ENCODE peak calls at places on chromosomes 16 and 17, in six cellular contexts. C, N, Q, Y, B and J are unnamed samples.

GRCh38 chr16:15672514-15673167 is 22.6 kb downstream of the NDE1 start:
- DNase-seq in C (peak), B (peak), Y (peak), N (peak), Q (peak), J (no peak)

GRCh38 chr16:9091867-9092281 is 430 bp downstream of the HAPSTR1 start:
- DNase-seq in Q (no peak), Y (peak), N (peak), B (peak), C (no peak), J (no peak)

GRCh38 chr17:57861737-57862409 is 12.0 kb upstream of the MRPS23 start:
- DNase-seq in C (peak), Q (no peak), B (peak), Y (peak), N (peak), J (no peak)

GRCh38 chr17:14098246-14098645 is 28.9 kb downstream of the COX10 start:
- DNase-seq in N (no peak), Q (no peak), B (no peak), C (no peak), Y (no peak), J (no peak)

GRCh38 chr17:33057564-33057963 is 65.9 kb downstream of the SPACA3 start:
- DNase-seq in B (no peak), C (no peak), N (no peak), Q (no peak), Y (no peak), J (no peak)

GRCh38 chr17:7912927-7913524 is 3.1 kb downstream of the RNF227 start:
- DNase-seq in Y (no peak), B (peak), C (peak), Q (no peak), N (no peak), J (peak)

GRCh38 chr16:11016524-11016988 is 72.2 kb downstream of the CLEC16A start:
- DNase-seq in C (peak), B (no peak), Q (no peak), N (no peak), Y (no peak), J (no peak)

GRCh38 chr16:72400257-72401078 is 228.5 kb upstream of the PMFBP1 start:
- DNase-seq in Y (no peak), Q (no peak), N (no peak), B (no peak), C (peak), J (peak)

GRCh38 chr17:55743103-55743679 is 7.7 kb upstream of the PCTP start:
- DNase-seq in N (no peak), C (peak), Y (no peak), Q (no peak), B (no peak), J (no peak)

GRCh38 chr16:84369105-84369504 is 767 bp downstream of the ATP2C2 start:
- DNase-seq in Y (no peak), N (no peak), Q (no peak), B (no peak), C (no peak), J (no peak)

GRCh38 chr17:55341432-55341831 is 76.7 kb downstream of the HLF start:
- DNase-seq in C (no peak), B (no peak), Y (no peak), Q (no peak), N (no peak), J (peak)

GRCh38 chr17:66309793-66310192 is 7.4 kb downstream of the PRKCA start:
- DNase-seq in B (no peak), N (no peak), Y (no peak), Q (no peak), C (no peak), J (no peak)

GRCh38 chr17:68441064-68441770 is 16.1 kb downstream of the WIPI1 start:
- DNase-seq in C (no peak), N (no peak), Y (no peak), B (no peak), Q (no peak), J (no peak)

GRCh38 chr16:68229431-68230175 is 6.3 kb downstream of the ESRP2 start:
- DNase-seq in C (peak), Q (no peak), Y (peak), N (peak), B (peak), J (no peak)

GRCh38 chr17:50255766-50256480 is 18.3 kb upstream of the TMEM92 start:
- DNase-seq in N (peak), B (no peak), Y (no peak), C (no peak), Q (no peak), J (no peak)

GRCh38 chr17:75697651-75698291 is 23.5 kb upstream of the ITGB4 start:
- DNase-seq in Q (no peak), Y (no peak), B (no peak), N (peak), C (no peak), J (no peak)

DNA sequence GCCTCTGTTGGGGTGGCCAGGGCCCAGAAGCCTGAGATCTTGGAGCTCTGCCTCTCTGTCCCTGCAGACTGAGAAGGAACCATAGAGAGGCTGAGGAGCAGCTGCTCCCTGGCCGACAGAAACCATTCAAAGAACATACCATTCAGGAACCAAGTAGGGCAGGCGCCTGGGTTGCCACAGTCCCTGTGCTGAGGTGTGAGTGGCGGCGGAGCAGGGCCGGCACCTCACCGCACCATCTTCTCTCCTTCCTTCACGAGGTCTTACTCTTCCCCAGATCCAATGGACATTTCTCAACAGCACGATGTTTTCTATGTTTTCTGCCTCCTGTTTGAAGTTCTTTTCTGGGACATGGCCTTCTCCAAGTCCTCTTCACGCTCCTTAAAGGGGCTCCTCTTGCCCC is 22.8 kb upstream of the ALOX15 start:
- DNase-seq in N (no peak), B (no peak), Q (no peak), C (no peak), Y (no peak), J (no peak)
- TF ChIP-seq CTCF in N (no peak), B (no peak), Q (no peak), C (no peak), Y (no peak), J (no peak)

GRCh38 chr16:48558269-48558915 is 51.6 kb downstream of the N4BP1 start:
- DNase-seq in Y (no peak), C (no peak), B (no peak), Q (no peak), N (no peak), J (no peak)
- H3K4me3 ChIP-seq in Y (no peak), C (no peak), B (no peak), Q (no peak), N (peak), J (no peak)

DNA sequence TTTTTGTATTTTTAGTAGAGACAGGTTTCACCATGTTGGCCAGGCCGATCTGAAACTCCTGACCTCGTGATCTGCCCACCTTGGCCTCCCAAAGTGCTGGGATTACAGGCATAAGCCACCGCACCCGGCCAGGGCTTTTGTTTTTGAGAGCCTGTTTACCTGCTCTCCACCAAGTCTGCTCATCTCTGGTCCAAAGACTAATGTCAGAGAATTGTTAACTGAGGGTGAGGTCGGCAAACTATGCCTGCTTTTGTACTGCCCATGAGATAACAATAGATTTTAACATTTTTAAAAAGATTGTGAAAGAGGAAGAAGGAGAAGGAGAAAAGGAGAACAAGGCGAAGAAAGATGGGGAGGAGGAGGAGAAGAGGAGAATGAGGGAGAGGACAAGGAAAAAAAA is 26.0 kb downstream of the TMEM238L start:
- DNase-seq in N (no peak), B (no peak), C (no peak), Y (no peak), Q (no peak), J (no peak)
- TF ChIP-seq CTCF in N (no peak), B (no peak), C (no peak), Y (no peak), Q (no peak), J (no peak)

DNA sequence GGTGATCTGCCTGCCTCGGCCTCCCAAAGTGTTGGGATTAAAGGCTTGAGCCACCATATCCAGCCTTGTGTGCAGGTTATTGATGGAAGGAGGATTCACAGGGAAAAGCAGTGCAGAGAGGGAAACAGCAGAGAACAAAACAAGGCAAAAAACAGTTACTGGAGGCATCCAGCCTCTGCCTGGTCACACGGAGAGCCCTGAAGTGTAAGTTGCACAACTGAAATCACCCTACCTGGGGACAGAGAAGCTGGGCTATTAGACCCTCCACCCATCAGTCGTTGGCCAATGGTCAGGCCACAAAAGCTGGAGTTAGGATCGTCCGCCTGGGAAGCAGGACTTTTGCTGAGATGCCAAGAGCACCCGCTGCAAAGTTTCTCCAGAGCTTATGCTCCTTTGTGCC is 57.9 kb upstream of the BCO1 start:
- DNase-seq in Y (no peak), C (no peak), B (peak), Q (no peak), N (no peak), J (no peak)
- H3K4me3 ChIP-seq in Y (no peak), C (peak), B (no peak), Q (peak), N (no peak), J (no peak)

DNA sequence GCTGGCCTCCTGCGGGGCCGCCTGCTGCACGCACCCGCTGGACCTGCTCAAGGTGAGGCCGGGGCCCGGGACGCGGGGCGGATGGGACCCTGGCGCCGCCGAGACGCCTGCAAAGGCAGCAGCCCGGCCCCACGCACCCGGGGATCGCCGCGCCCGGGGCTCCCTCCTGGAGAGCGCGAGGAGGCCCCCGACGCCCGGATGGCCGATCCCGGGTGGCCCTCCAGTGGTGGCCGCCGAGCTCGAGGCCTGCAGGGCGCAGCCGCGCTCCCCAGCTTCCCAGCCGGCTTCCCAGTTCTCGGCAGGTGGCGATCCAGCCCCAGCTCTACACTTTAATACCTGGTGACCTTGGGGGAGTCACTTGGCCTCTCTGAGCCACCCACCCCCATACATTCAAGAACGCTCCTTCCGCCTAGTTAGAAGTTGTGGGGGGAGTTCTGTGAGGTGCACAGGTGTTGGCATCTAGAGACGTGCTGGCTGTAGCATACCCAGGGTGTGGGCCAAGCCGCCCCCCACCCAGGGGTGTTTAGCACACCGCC is 452 bp downstream of the SLC25A10 start:
- DNase-seq in C (peak), Y (no peak), B (no peak), Q (no peak), N (no peak), J (no peak)
- TF ChIP-seq CTCF in C (peak), Y (no peak), B (no peak), Q (peak), N (no peak), J (no peak)

DNA sequence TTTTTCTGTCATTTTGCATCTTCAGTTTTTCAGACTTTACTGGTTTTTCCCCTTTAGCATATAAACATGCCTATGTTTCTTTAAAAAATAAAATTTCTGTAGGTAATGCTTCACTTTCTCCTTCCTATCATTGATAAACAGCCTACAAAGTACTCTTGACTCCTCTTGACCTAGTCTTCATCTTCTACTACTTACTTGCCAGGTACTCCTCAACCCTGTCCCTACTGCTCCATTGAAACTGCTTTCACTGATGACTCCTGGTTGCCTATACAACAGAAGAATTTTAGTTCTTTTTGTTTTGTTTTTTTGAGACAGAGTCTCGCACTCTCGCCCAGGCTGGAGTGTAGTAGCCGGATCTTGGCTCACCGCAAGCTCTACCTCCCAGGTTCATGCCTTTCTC is 7.0 kb downstream of the DDX42 start:
- DNase-seq in B (no peak), N (no peak), C (no peak), Q (no peak), Y (no peak), J (no peak)
- H3K4me3 ChIP-seq in B (no peak), N (no peak), C (no peak), Q (no peak), Y (no peak), J (no peak)